ENCODE peak calls at places on chromosomes 12 and 14, in ten cellular contexts. O is A549, G is Peyer's patch, J is HCT116, Q is ovary, E is transverse colon, P is GM12878, K is adrenal gland, U is heart left ventricle, C is lower leg skin. L is an unnamed sample.

GRCh38 chr12:48979602-48980388 is 1.7 kb downstream of the WNT1 start:
- DNase-seq in O (no peak), G (peak), J (no peak), Q (no peak), E (peak), P (no peak), K (no peak), U (no peak), C (no peak), L (no peak)

GRCh38 chr12:51705450-51705849 is 114.4 kb downstream of the SCN8A start:
- DNase-seq in O (no peak), G (no peak), J (no peak), Q (no peak), E (no peak), P (no peak), K (no peak), U (no peak), C (no peak), L (no peak)

GRCh38 chr12:27868165-27868564 is 88.1 kb upstream of the MANSC4 start:
- DNase-seq in O (no peak), G (no peak), J (no peak), Q (no peak), E (no peak), P (no peak), K (no peak), U (no peak), C (no peak), L (no peak)

GRCh38 chr14:70956511-70956910 is 49.3 kb downstream of the PCNX1 start:
- DNase-seq in O (no peak), G (no peak), J (no peak), Q (no peak), E (no peak), P (no peak), K (no peak), U (no peak), C (no peak), L (no peak)

GRCh38 chr14:100540141-100540925 is 46.9 kb downstream of the BEGAIN start:
- DNase-seq in O (peak), G (peak), J (no peak), Q (peak), E (no peak), P (no peak), K (no peak), U (no peak), C (no peak), L (no peak)

GRCh38 chr14:95006479-95006878 is 150.8 kb downstream of the DICER1 start:
- DNase-seq in O (no peak), G (no peak), J (no peak), Q (no peak), E (no peak), P (no peak), K (no peak), U (no peak), C (no peak), L (no peak)

GRCh38 chr12:53048780-53049401 is 974 bp upstream of the TNS2 start:
- DNase-seq in O (peak), G (peak), J (no peak), Q (peak), E (peak), P (no peak), K (peak), U (peak), C (no peak), L (no peak)

GRCh38 chr12:53344487-53344823 is 8.3 kb upstream of the SP7 start:
- DNase-seq in O (no peak), G (no peak), J (no peak), Q (no peak), E (no peak), P (no peak), K (no peak), U (no peak), C (no peak), L (no peak)

GRCh38 chr12:8906781-8907180 is 7.5 kb upstream of the PHC1 start:
- DNase-seq in O (no peak), G (no peak), J (no peak), Q (no peak), E (no peak), P (no peak), K (no peak), U (no peak), C (no peak), L (no peak)

GRCh38 chr12:122421815-122422737 is at the start of gene CLIP1:
- DNase-seq in O (peak), G (peak), J (no peak), Q (peak), E (peak), P (no peak), K (peak), U (peak), C (peak), L (peak)
- TF ChIP-seq POLR2A in O (peak), G (peak), J (peak), Q (peak), E (peak), P (peak), K (peak), U (no peak), C (no peak), L (no peak)

GRCh38 chr14:102601378-102601925 is 9.0 kb downstream of the RCOR1 start:
- DNase-seq in O (no peak), G (no peak), J (no peak), Q (no peak), E (no peak), P (no peak), K (no peak), U (no peak), C (no peak), L (no peak)
- TF ChIP-seq POLR2A in O (no peak), G (no peak), J (no peak), Q (no peak), E (no peak), P (no peak), K (no peak), U (no peak), C (no peak), L (no peak)

GRCh38 chr14:53896773-53897172 is 59.9 kb downstream of the BMP4 start:
- DNase-seq in O (no peak), G (no peak), J (no peak), Q (no peak), E (no peak), P (no peak), K (no peak), U (no peak), C (no peak), L (no peak)
- TF ChIP-seq POLR2A in O (no peak), G (no peak), J (no peak), Q (no peak), E (no peak), P (no peak), K (no peak), U (no peak), C (no peak), L (no peak)

DNA sequence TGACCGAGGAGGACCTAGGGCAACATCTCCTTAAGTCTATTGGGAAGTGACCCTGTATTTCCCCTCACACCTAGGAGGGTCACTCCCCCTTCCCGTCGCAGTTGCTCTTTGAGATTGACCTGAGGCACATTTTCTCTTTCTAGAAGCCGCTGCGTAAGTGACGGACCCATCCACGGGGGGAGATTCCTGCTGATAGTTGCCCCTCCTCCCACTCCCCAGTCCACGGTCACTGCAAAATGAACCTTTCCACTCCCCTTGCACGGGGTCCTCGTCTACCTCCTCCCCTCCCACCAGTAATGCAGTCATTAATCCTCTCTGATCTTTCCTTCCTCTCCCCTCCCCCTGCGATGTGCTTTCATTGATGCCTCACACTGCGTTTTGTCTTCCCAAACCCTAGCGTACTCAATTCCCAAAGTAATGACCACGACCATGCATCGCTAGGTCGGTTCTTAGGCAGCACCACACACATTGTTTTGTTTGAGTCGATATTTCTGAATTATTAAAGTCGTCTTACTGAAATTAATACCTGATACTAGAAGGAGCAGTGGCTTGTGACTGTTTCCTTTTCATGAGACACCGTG is 790 bp downstream of the ETNK1 start:
- DNase-seq in O (peak), G (peak), J (peak), Q (peak), E (peak), P (peak), K (peak), U (peak), C (peak), L (peak)
- TF ChIP-seq POLR2A in O (peak), G (no peak), J (no peak), Q (no peak), E (no peak), P (no peak), K (no peak), U (no peak), C (no peak), L (peak)

GRCh38 chr12:95634622-95635621 is 83.6 kb upstream of the USP44 start:
- DNase-seq in O (peak), G (peak), J (no peak), Q (no peak), E (peak), P (no peak), K (no peak), U (no peak), C (no peak), L (no peak)
- TF ChIP-seq POLR2A in O (no peak), G (no peak), J (no peak), Q (no peak), E (no peak), P (no peak), K (no peak), U (no peak), C (no peak), L (no peak)

GRCh38 chr14:103890052-103890371 is 38.2 kb upstream of the TDRD9 start:
- DNase-seq in O (no peak), G (no peak), J (no peak), Q (no peak), E (no peak), P (no peak), K (no peak), U (no peak), C (no peak), L (no peak)

GRCh38 chr14:103892247-103892646 is 36.0 kb upstream of the TDRD9 start:
- DNase-seq in O (no peak), G (no peak), J (no peak), Q (no peak), E (no peak), P (no peak), K (no peak), U (no peak), C (no peak), L (no peak)

GRCh38 chr14:103889313-103890051 is 38.8 kb upstream of the TDRD9 start:
- DNase-seq in O (no peak), G (peak), J (no peak), Q (no peak), E (peak), P (no peak), K (peak), U (no peak), C (no peak), L (no peak)

GRCh38 chr14:103890836-103891666 is 37.2 kb upstream of the TDRD9 start:
- DNase-seq in O (no peak), G (no peak), J (no peak), Q (no peak), E (no peak), P (no peak), K (peak), U (no peak), C (no peak), L (no peak)

GRCh38 chr14:103891667-103892215 is 36.5 kb upstream of the TDRD9 start:
- DNase-seq in O (no peak), G (no peak), J (no peak), Q (no peak), E (no peak), P (no peak), K (no peak), U (no peak), C (no peak), L (no peak)
- TF ChIP-seq POLR2A in O (no peak), G (no peak), J (no peak), Q (no peak), E (no peak), P (no peak), K (no peak), U (no peak), C (no peak), L (no peak)

DNA sequence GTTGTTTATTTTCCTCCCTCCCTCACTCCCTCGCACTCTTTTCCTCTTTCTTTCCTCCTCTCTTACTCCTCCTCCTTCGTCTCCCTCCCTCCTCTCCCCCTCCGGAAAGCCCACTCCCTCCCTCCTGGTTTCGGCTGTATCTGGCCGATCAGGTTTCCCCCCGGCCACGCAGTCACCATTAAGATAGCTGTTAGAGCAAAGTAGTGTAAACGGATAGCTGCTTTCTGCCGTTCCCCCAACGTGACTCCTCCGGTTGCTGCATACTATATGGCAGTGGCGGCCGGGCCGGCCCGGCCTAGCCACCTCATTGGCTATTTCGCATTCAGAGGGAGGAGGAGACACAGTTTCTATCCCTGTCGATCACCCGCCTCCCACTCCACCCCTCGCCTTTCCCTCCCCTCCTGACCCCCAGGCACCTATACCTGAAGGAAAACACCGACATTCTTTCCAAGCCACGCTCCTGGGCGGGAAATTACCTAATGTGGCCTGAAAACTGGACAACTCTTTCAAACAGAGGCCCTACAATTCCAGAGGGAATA is at the start of gene SIX4:
- DNase-seq in O (peak), G (peak), J (peak), Q (peak), E (peak), P (no peak), K (peak), U (peak), C (peak), L (peak)
- TF ChIP-seq POLR2A in O (peak), G (no peak), J (peak), Q (peak), E (no peak), P (no peak), K (peak), U (no peak), C (no peak), L (no peak)

GRCh38 chr14:76956253-76957090 is 72.0 kb downstream of the IRF2BPL start:
- DNase-seq in O (peak), G (peak), J (peak), Q (peak), E (peak), P (no peak), K (peak), U (peak), C (peak), L (peak)
- TF ChIP-seq POLR2A in O (peak), G (peak), J (no peak), Q (no peak), E (peak), P (peak), K (peak), U (no peak), C (no peak), L (peak)

DNA sequence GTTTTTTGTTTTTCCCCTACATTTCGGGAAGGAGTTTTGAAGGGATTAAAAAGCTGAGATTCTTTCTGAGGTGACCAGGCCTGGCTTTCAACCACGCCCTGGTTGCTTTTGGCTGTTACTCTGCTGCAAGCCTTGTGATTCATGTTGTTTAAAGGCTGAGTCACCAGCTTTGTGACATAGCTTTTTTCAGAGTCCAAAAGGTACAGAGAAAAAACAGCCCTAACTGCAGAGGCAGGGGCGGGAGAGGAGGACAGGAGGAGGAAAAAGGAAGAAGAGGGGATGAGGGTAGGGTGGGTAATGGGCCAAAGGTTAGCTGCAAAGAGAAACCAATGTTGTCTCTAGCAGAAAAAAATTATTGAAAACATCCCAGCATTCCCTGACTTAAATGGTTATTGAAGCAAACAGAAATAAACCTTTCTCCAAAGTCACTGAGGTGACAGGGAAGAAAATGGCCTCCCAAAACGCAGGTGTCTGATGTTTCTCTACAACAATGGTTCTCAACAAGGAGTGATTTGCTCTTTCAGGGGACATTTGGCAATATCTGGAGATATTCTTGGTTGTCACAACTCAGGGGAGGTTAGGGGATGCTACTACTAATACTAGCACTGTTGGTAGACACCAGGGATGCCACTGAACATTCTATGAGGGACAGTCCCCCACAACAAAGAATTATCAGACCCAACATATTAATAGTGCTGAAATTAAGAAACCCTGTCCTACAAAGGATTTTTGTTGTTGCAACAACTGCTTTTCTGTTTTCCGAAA is 2.1 kb upstream of the UBC start:
- DNase-seq in O (peak), G (peak), J (peak), Q (peak), E (peak), P (no peak), K (peak), U (peak), C (peak), L (no peak)
- TF ChIP-seq POLR2A in O (no peak), G (peak), J (no peak), Q (no peak), E (peak), P (peak), K (peak), U (no peak), C (no peak), L (peak)